ENCODE peak calls at places on chromosomes 1 and 21, in four cellular contexts. One of them, this sample, is unnamed.

GRCh38 chr1:155316922-155317321 is 3.8 kb upstream of the RUSC1 start:
- DNase-seq in AG04450: no peak
- DNase-seq in kidney epithelial cell: no peak
- DNase-seq in AG04449: no peak
- DNase-seq in this sample: no peak

GRCh38 chr21:32735524-32735923 is 7.7 kb upstream of the SYNJ1 start:
- DNase-seq in AG04450: no peak
- DNase-seq in kidney epithelial cell: no peak
- DNase-seq in AG04449: no peak
- DNase-seq in this sample: no peak

GRCh38 chr1:8980656-8981055 is 35.0 kb downstream of the CA6 start:
- DNase-seq in AG04450: no peak
- DNase-seq in kidney epithelial cell: no peak
- DNase-seq in AG04449: no peak
- DNase-seq in this sample: no peak

GRCh38 chr21:36699026-36699545 is at the start of gene SIM2:
- DNase-seq in AG04450: no peak
- DNase-seq in kidney epithelial cell: no peak
- DNase-seq in AG04449: no peak
- DNase-seq in this sample: peak; percentile 26

GRCh38 chr1:181021811-181022434 is 747 bp downstream of the STX6 start:
- DNase-seq in AG04450: peak; percentile 24
- DNase-seq in kidney epithelial cell: no peak
- DNase-seq in AG04449: no peak
- DNase-seq in this sample: peak; percentile 83

GRCh38 chr1:178031856-178032320 is 62.0 kb upstream of the RASAL2 start:
- DNase-seq in AG04450: peak; percentile 87
- DNase-seq in kidney epithelial cell: peak; percentile 62
- DNase-seq in AG04449: peak; percentile 74
- DNase-seq in this sample: peak; percentile 97

GRCh38 chr1:152502496-152503180 is 8.0 kb upstream of the LCE5A start:
- DNase-seq in AG04450: no peak
- DNase-seq in kidney epithelial cell: no peak
- DNase-seq in AG04449: no peak
- DNase-seq in this sample: peak; percentile 16

GRCh38 chr1:116697892-116698595 is 30.5 kb upstream of the IGSF3 start:
- DNase-seq in AG04450: no peak
- DNase-seq in kidney epithelial cell: no peak
- DNase-seq in AG04449: no peak
- DNase-seq in this sample: no peak

GRCh38 chr1:50667710-50668356 is 244.6 kb upstream of the DMRTA2 start:
- DNase-seq in AG04450: no peak
- DNase-seq in kidney epithelial cell: no peak
- DNase-seq in AG04449: no peak
- DNase-seq in this sample: no peak

GRCh38 chr1:228500901-228501871 is 14.0 kb downstream of the RNF187 start:
- DNase-seq in AG04450: peak; percentile 70
- DNase-seq in kidney epithelial cell: peak; percentile 41
- DNase-seq in AG04449: no peak
- DNase-seq in this sample: peak; percentile 91

GRCh38 chr1:93980320-93980744 is 71.1 kb upstream of the GCLM start:
- DNase-seq in AG04450: no peak
- DNase-seq in kidney epithelial cell: no peak
- DNase-seq in AG04449: no peak
- DNase-seq in this sample: no peak

GRCh38 chr1:108962681-108963051 is 618 bp downstream of the CLCC1 start:
- DNase-seq in AG04450: no peak
- DNase-seq in kidney epithelial cell: no peak
- DNase-seq in AG04449: no peak
- DNase-seq in this sample: peak; percentile 13

GRCh38 chr21:41315726-41316125 is 875 bp upstream of the FAM3B start:
- DNase-seq in AG04450: no peak
- DNase-seq in kidney epithelial cell: no peak
- DNase-seq in AG04449: no peak
- DNase-seq in this sample: no peak

GRCh38 chr21:41318218-41318617 is 1.6 kb downstream of the FAM3B start:
- DNase-seq in AG04450: no peak
- DNase-seq in kidney epithelial cell: no peak
- DNase-seq in AG04449: no peak
- DNase-seq in this sample: no peak

GRCh38 chr21:41316641-41317392 is at the start of gene FAM3B:
- DNase-seq in AG04450: no peak
- DNase-seq in kidney epithelial cell: no peak
- DNase-seq in AG04449: no peak
- DNase-seq in this sample: no peak

GRCh38 chr21:41316200-41316599 is 401 bp upstream of the FAM3B start:
- DNase-seq in AG04450: no peak
- DNase-seq in kidney epithelial cell: no peak
- DNase-seq in AG04449: no peak
- DNase-seq in this sample: no peak

GRCh38 chr21:41317458-41317857 is 857 bp downstream of the FAM3B start:
- DNase-seq in AG04450: no peak
- DNase-seq in kidney epithelial cell: no peak
- DNase-seq in AG04449: no peak
- DNase-seq in this sample: no peak
- H3K4me3 ChIP-seq in AG04450: no peak overlapping the region
- H3K4me3 ChIP-seq in kidney epithelial cell: no peak overlapping the region
- H3K4me3 ChIP-seq in AG04449: no peak overlapping the region
- H3K4me3 ChIP-seq in this sample: no peak overlapping the region

GRCh38 chr1:206828765-206829164 is 36.7 kb upstream of the IL20 start:
- DNase-seq in AG04450: no peak
- DNase-seq in kidney epithelial cell: no peak
- DNase-seq in AG04449: no peak
- DNase-seq in this sample: no peak
- TF ChIP-seq CTCF in AG04450: peak; percentile 26
- TF ChIP-seq CTCF in kidney epithelial cell: no peak
- TF ChIP-seq CTCF in AG04449: no peak
- TF ChIP-seq CTCF in this sample: peak; percentile 6

GRCh38 chr1:72100766-72101165 is 181.6 kb downstream of the NEGR1 start:
- DNase-seq in AG04450: no peak
- DNase-seq in kidney epithelial cell: no peak
- DNase-seq in AG04449: no peak
- DNase-seq in this sample: no peak
- H3K4me3 ChIP-seq in AG04450: no peak overlapping the region
- H3K4me3 ChIP-seq in kidney epithelial cell: no peak overlapping the region
- H3K4me3 ChIP-seq in AG04449: no peak overlapping the region
- H3K4me3 ChIP-seq in this sample: no peak overlapping the region

DNA sequence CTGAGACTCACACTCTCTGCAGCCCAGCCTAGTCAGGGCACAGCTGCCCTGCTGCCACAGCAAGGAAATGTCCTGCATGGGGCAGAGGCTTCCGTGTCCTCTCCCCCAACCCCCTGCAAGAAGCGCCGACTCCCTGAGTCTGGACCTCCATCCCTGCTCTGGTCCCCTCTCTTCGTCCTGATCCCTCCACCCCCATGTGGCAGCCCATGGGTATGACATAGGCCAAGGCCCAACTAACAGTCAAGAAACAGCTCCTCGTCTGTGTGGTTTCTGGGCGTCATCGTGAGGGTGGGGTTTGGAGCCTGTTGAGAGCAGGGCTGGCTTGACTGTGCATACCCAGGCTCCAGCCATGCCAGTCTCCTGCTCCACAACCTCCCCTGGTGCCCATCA is 19.5 kb downstream of the FAAH start:
- DNase-seq in AG04450: no peak
- DNase-seq in kidney epithelial cell: no peak
- DNase-seq in AG04449: no peak
- DNase-seq in this sample: no peak
- TF ChIP-seq CTCF in AG04450: peak; percentile 37
- TF ChIP-seq CTCF in kidney epithelial cell: peak; percentile 33
- TF ChIP-seq CTCF in AG04449: peak; percentile 32
- TF ChIP-seq CTCF in this sample: peak; percentile 36